ENCODE peak calls at places on chromosomes 3 and 15, in six cellular contexts. One of them, this sample, is unnamed.

GRCh38 chr3:105385179-105385578 is 18.5 kb downstream of the ALCAM start:
- DNase-seq in ovary: no peak
- DNase-seq in AG04450: no peak
- DNase-seq in CD8-positive, alpha-beta T cell: no peak
- DNase-seq in neural progenitor cell: no peak
- DNase-seq in heart left ventricle: no peak
- DNase-seq in this sample: no peak

GRCh38 chr3:115141018-115141757 is 5.9 kb downstream of the ZBTB20 start:
- DNase-seq in neural progenitor cell: no peak
- DNase-seq in heart left ventricle: no peak
- DNase-seq in AG04450: no peak
- DNase-seq in ovary: no peak
- DNase-seq in CD8-positive, alpha-beta T cell: no peak
- DNase-seq in this sample: no peak

GRCh38 chr3:195081242-195081963 is 189.6 kb downstream of the XXYLT1 start:
- DNase-seq in AG04450: no peak
- DNase-seq in CD8-positive, alpha-beta T cell: no peak
- DNase-seq in ovary: no peak
- DNase-seq in neural progenitor cell: no peak
- DNase-seq in heart left ventricle: no peak
- DNase-seq in this sample: peak

GRCh38 chr3:108757404-108757982 is at the start of gene RETNLB:
- DNase-seq in AG04450: no peak
- DNase-seq in heart left ventricle: no peak
- DNase-seq in ovary: no peak
- DNase-seq in neural progenitor cell: no peak
- DNase-seq in CD8-positive, alpha-beta T cell: no peak
- DNase-seq in this sample: no peak

GRCh38 chr3:44596631-44597030 is 11.9 kb downstream of the ZNF660 start:
- DNase-seq in ovary: no peak
- DNase-seq in AG04450: no peak
- DNase-seq in neural progenitor cell: no peak
- DNase-seq in heart left ventricle: no peak
- DNase-seq in CD8-positive, alpha-beta T cell: no peak
- DNase-seq in this sample: no peak

GRCh38 chr3:13828501-13828900 is 51.4 kb downstream of the WNT7A start:
- DNase-seq in ovary: no peak
- DNase-seq in AG04450: no peak
- DNase-seq in CD8-positive, alpha-beta T cell: no peak
- DNase-seq in neural progenitor cell: no peak
- DNase-seq in heart left ventricle: no peak
- DNase-seq in this sample: no peak

GRCh38 chr3:101379695-101380376 is 59.5 kb upstream of the IMPG2 start:
- DNase-seq in ovary: no peak
- DNase-seq in neural progenitor cell: no peak
- DNase-seq in CD8-positive, alpha-beta T cell: no peak
- DNase-seq in AG04450: no peak
- DNase-seq in heart left ventricle: no peak
- DNase-seq in this sample: no peak

GRCh38 chr3:186143280-186143679 is 34.4 kb upstream of the ETV5 start:
- DNase-seq in AG04450: no peak
- DNase-seq in neural progenitor cell: no peak
- DNase-seq in CD8-positive, alpha-beta T cell: no peak
- DNase-seq in heart left ventricle: no peak
- DNase-seq in ovary: no peak
- DNase-seq in this sample: no peak

GRCh38 chr3:192817053-192817452 is 89.7 kb upstream of the FGF12 start:
- DNase-seq in CD8-positive, alpha-beta T cell: no peak
- DNase-seq in heart left ventricle: no peak
- DNase-seq in ovary: no peak
- DNase-seq in neural progenitor cell: no peak
- DNase-seq in AG04450: no peak
- DNase-seq in this sample: no peak

GRCh38 chr3:170751083-170751893 is 118.7 kb downstream of the RPL22L1 start:
- DNase-seq in heart left ventricle: peak
- DNase-seq in AG04450: peak
- DNase-seq in ovary: peak
- DNase-seq in neural progenitor cell: no peak
- DNase-seq in CD8-positive, alpha-beta T cell: no peak
- DNase-seq in this sample: peak

GRCh38 chr3:186532641-186533072 is 11.5 kb downstream of the CRYGS start:
- DNase-seq in AG04450: no peak
- DNase-seq in CD8-positive, alpha-beta T cell: no peak
- DNase-seq in heart left ventricle: no peak
- DNase-seq in ovary: no peak
- DNase-seq in neural progenitor cell: peak
- DNase-seq in this sample: no peak

GRCh38 chr3:112132975-112133448 is at the start of gene GCSAM:
- DNase-seq in heart left ventricle: peak
- DNase-seq in CD8-positive, alpha-beta T cell: peak
- DNase-seq in neural progenitor cell: no peak
- DNase-seq in AG04450: no peak
- DNase-seq in ovary: no peak
- DNase-seq in this sample: no peak

GRCh38 chr3:143170676-143171075 is 51.1 kb downstream of the CHST2 start:
- DNase-seq in AG04450: no peak
- DNase-seq in neural progenitor cell: no peak
- DNase-seq in ovary: no peak
- DNase-seq in heart left ventricle: no peak
- DNase-seq in CD8-positive, alpha-beta T cell: no peak
- DNase-seq in this sample: no peak

GRCh38 chr3:62201438-62202035 is 171.8 kb downstream of the FEZF2 start:
- DNase-seq in heart left ventricle: no peak
- DNase-seq in AG04450: no peak
- DNase-seq in CD8-positive, alpha-beta T cell: no peak
- DNase-seq in neural progenitor cell: peak
- DNase-seq in ovary: no peak
- DNase-seq in this sample: no peak

GRCh38 chr3:17935217-17935616 is 192.8 kb upstream of the TBC1D5 start:
- DNase-seq in neural progenitor cell: no peak
- DNase-seq in AG04450: no peak
- DNase-seq in ovary: no peak
- DNase-seq in CD8-positive, alpha-beta T cell: no peak
- DNase-seq in heart left ventricle: no peak
- DNase-seq in this sample: no peak

GRCh38 chr3:41175365-41175764 is 23.9 kb upstream of the CTNNB1 start:
- DNase-seq in CD8-positive, alpha-beta T cell: no peak
- DNase-seq in ovary: no peak
- DNase-seq in heart left ventricle: no peak
- DNase-seq in neural progenitor cell: peak
- DNase-seq in AG04450: no peak
- DNase-seq in this sample: no peak

GRCh38 chr3:16728762-16729745 is 123.8 kb upstream of the DAZL start:
- DNase-seq in heart left ventricle: no peak
- DNase-seq in CD8-positive, alpha-beta T cell: no peak
- DNase-seq in ovary: no peak
- DNase-seq in AG04450: peak
- DNase-seq in neural progenitor cell: no peak
- DNase-seq in this sample: no peak

GRCh38 chr3:49020335-49021212 is 1.3 kb upstream of the NDUFAF3 start:
- DNase-seq in heart left ventricle: peak
- DNase-seq in ovary: peak
- DNase-seq in neural progenitor cell: peak
- DNase-seq in AG04450: no peak
- DNase-seq in CD8-positive, alpha-beta T cell: no peak
- DNase-seq in this sample: peak

GRCh38 chr3:135792174-135792573 is 173.4 kb upstream of the PPP2R3A start:
- DNase-seq in neural progenitor cell: peak
- DNase-seq in CD8-positive, alpha-beta T cell: no peak
- DNase-seq in AG04450: no peak
- DNase-seq in heart left ventricle: no peak
- DNase-seq in ovary: no peak
- DNase-seq in this sample: no peak

GRCh38 chr3:121995190-121996137 is 26.6 kb downstream of the ILDR1 start:
- DNase-seq in neural progenitor cell: peak
- DNase-seq in heart left ventricle: peak
- DNase-seq in AG04450: peak
- DNase-seq in CD8-positive, alpha-beta T cell: no peak
- DNase-seq in ovary: no peak
- DNase-seq in this sample: peak

GRCh38 chr3:16790432-16791379 is 94.0 kb upstream of the PLCL2 start:
- DNase-seq in CD8-positive, alpha-beta T cell: no peak
- DNase-seq in heart left ventricle: no peak
- DNase-seq in AG04450: no peak
- DNase-seq in ovary: no peak
- DNase-seq in neural progenitor cell: no peak
- DNase-seq in this sample: no peak

GRCh38 chr3:10978956-10979355 is 13.6 kb upstream of the SLC6A1 start:
- DNase-seq in heart left ventricle: no peak
- DNase-seq in CD8-positive, alpha-beta T cell: no peak
- DNase-seq in ovary: no peak
- DNase-seq in AG04450: no peak
- DNase-seq in neural progenitor cell: no peak
- DNase-seq in this sample: no peak

GRCh38 chr15:33735637-33736247 is 232.6 kb upstream of the CHRM5 start:
- DNase-seq in ovary: no peak
- DNase-seq in heart left ventricle: no peak
- DNase-seq in AG04450: no peak
- DNase-seq in CD8-positive, alpha-beta T cell: no peak
- DNase-seq in neural progenitor cell: peak
- DNase-seq in this sample: no peak

GRCh38 chr3:63918321-63918720 is 6.1 kb upstream of the SCAANT1 start:
- DNase-seq in heart left ventricle: no peak
- DNase-seq in CD8-positive, alpha-beta T cell: no peak
- DNase-seq in AG04450: no peak
- DNase-seq in neural progenitor cell: no peak
- DNase-seq in ovary: no peak
- DNase-seq in this sample: no peak

GRCh38 chr3:141795311-141795710 is 32.1 kb downstream of the GRK7 start:
- DNase-seq in neural progenitor cell: no peak
- DNase-seq in heart left ventricle: no peak
- DNase-seq in CD8-positive, alpha-beta T cell: no peak
- DNase-seq in AG04450: no peak
- DNase-seq in ovary: no peak
- DNase-seq in this sample: no peak

GRCh38 chr3:34683851-34684250 is 885.4 kb downstream of the PDCD6IP start:
- DNase-seq in neural progenitor cell: peak
- DNase-seq in CD8-positive, alpha-beta T cell: no peak
- DNase-seq in ovary: no peak
- DNase-seq in AG04450: no peak
- DNase-seq in heart left ventricle: peak
- DNase-seq in this sample: peak

GRCh38 chr3:12198301-12198700 is 39.6 kb upstream of the TIMP4 start:
- DNase-seq in AG04450: no peak
- DNase-seq in CD8-positive, alpha-beta T cell: no peak
- DNase-seq in ovary: no peak
- DNase-seq in heart left ventricle: no peak
- DNase-seq in neural progenitor cell: no peak
- DNase-seq in this sample: no peak

GRCh38 chr15:44181410-44181809 is 13.7 kb downstream of the FRMD5 start:
- DNase-seq in neural progenitor cell: no peak
- DNase-seq in heart left ventricle: no peak
- DNase-seq in CD8-positive, alpha-beta T cell: no peak
- DNase-seq in ovary: no peak
- DNase-seq in AG04450: no peak
- DNase-seq in this sample: no peak

GRCh38 chr3:17850448-17850847 is 108.0 kb upstream of the TBC1D5 start:
- DNase-seq in AG04450: no peak
- DNase-seq in heart left ventricle: no peak
- DNase-seq in neural progenitor cell: no peak
- DNase-seq in CD8-positive, alpha-beta T cell: no peak
- DNase-seq in ovary: no peak
- DNase-seq in this sample: no peak

GRCh38 chr15:42800731-42801474 is 64.0 kb upstream of the CDAN1 start:
- DNase-seq in AG04450: no peak
- DNase-seq in heart left ventricle: no peak
- DNase-seq in ovary: no peak
- DNase-seq in CD8-positive, alpha-beta T cell: no peak
- DNase-seq in neural progenitor cell: peak
- DNase-seq in this sample: no peak

GRCh38 chr3:192409203-192409837 is 318.0 kb downstream of the FGF12 start:
- DNase-seq in heart left ventricle: peak
- DNase-seq in neural progenitor cell: peak
- DNase-seq in AG04450: no peak
- DNase-seq in ovary: no peak
- DNase-seq in CD8-positive, alpha-beta T cell: no peak
- DNase-seq in this sample: peak

GRCh38 chr3:31635586-31635985 is 102.9 kb downstream of the STT3B start:
- DNase-seq in CD8-positive, alpha-beta T cell: no peak
- DNase-seq in AG04450: no peak
- DNase-seq in neural progenitor cell: no peak
- DNase-seq in ovary: no peak
- DNase-seq in heart left ventricle: no peak
- DNase-seq in this sample: no peak

GRCh38 chr3:31634485-31634884 is 101.8 kb downstream of the STT3B start:
- DNase-seq in AG04450: no peak
- DNase-seq in ovary: no peak
- DNase-seq in neural progenitor cell: no peak
- DNase-seq in heart left ventricle: no peak
- DNase-seq in CD8-positive, alpha-beta T cell: no peak
- DNase-seq in this sample: no peak

GRCh38 chr3:31636693-31637442 is 104.1 kb downstream of the STT3B start:
- DNase-seq in neural progenitor cell: no peak
- DNase-seq in AG04450: no peak
- DNase-seq in ovary: no peak
- DNase-seq in heart left ventricle: no peak
- DNase-seq in CD8-positive, alpha-beta T cell: no peak
- DNase-seq in this sample: no peak

GRCh38 chr3:31639828-31640227 is 107.1 kb downstream of the STT3B start:
- DNase-seq in AG04450: no peak
- DNase-seq in CD8-positive, alpha-beta T cell: no peak
- DNase-seq in heart left ventricle: no peak
- DNase-seq in ovary: no peak
- DNase-seq in neural progenitor cell: peak
- DNase-seq in this sample: no peak

GRCh38 chr3:31636063-31636462 is 103.3 kb downstream of the STT3B start:
- DNase-seq in heart left ventricle: no peak
- DNase-seq in CD8-positive, alpha-beta T cell: no peak
- DNase-seq in ovary: no peak
- DNase-seq in AG04450: no peak
- DNase-seq in neural progenitor cell: no peak
- DNase-seq in this sample: no peak
- H3K27ac ChIP-seq in heart left ventricle: no peak
- H3K27ac ChIP-seq in CD8-positive, alpha-beta T cell: no peak
- H3K27ac ChIP-seq in ovary: no peak
- H3K27ac ChIP-seq in AG04450: no peak
- H3K27ac ChIP-seq in neural progenitor cell: no peak
- H3K27ac ChIP-seq in this sample: no peak

GRCh38 chr3:126267976-126268615 is 87.7 kb upstream of the ALDH1L1 start:
- DNase-seq in heart left ventricle: no peak
- DNase-seq in AG04450: no peak
- DNase-seq in CD8-positive, alpha-beta T cell: no peak
- DNase-seq in ovary: no peak
- DNase-seq in neural progenitor cell: no peak
- DNase-seq in this sample: peak
- H3K4me3 ChIP-seq in heart left ventricle: peak
- H3K4me3 ChIP-seq in AG04450: peak
- H3K4me3 ChIP-seq in CD8-positive, alpha-beta T cell: no peak
- H3K4me3 ChIP-seq in ovary: peak
- H3K4me3 ChIP-seq in neural progenitor cell: peak
- H3K4me3 ChIP-seq in this sample: no peak

GRCh38 chr3:31234143-31234542 is 298.6 kb upstream of the STT3B start:
- DNase-seq in heart left ventricle: no peak
- DNase-seq in AG04450: no peak
- DNase-seq in neural progenitor cell: no peak
- DNase-seq in CD8-positive, alpha-beta T cell: no peak
- DNase-seq in ovary: no peak
- DNase-seq in this sample: no peak
- H3K27ac ChIP-seq in heart left ventricle: no peak
- H3K27ac ChIP-seq in AG04450: no peak
- H3K27ac ChIP-seq in neural progenitor cell: no peak
- H3K27ac ChIP-seq in CD8-positive, alpha-beta T cell: no peak
- H3K27ac ChIP-seq in ovary: no peak
- H3K27ac ChIP-seq in this sample: no peak

GRCh38 chr3:116443096-116443793 is 2.0 kb downstream of the LSAMP start:
- DNase-seq in heart left ventricle: no peak
- DNase-seq in CD8-positive, alpha-beta T cell: no peak
- DNase-seq in ovary: no peak
- DNase-seq in neural progenitor cell: peak
- DNase-seq in AG04450: no peak
- DNase-seq in this sample: no peak
- H3K4me3 ChIP-seq in heart left ventricle: peak
- H3K4me3 ChIP-seq in CD8-positive, alpha-beta T cell: no peak
- H3K4me3 ChIP-seq in ovary: peak
- H3K4me3 ChIP-seq in neural progenitor cell: peak
- H3K4me3 ChIP-seq in AG04450: peak
- H3K4me3 ChIP-seq in this sample: no peak

This sample was measured in aorta.